ENCODE peak calls at places on chromosomes 6 and 20, in four cellular contexts. U is ovary, L is sigmoid colon, W is lower leg skin. Q is an unnamed sample.

GRCh38 chr20:50521221-50521642 is 11.0 kb downstream of the PTPN1 start:
- DNase-seq in L (no peak), W (no peak), U (no peak), Q (no peak)

GRCh38 chr6:26336355-26337198 is 28.4 kb upstream of the BTN3A2 start:
- DNase-seq in U (no peak), W (no peak), L (no peak), Q (no peak)

GRCh38 chr20:5973172-5973571 is 22.7 kb downstream of the MCM8 start:
- DNase-seq in L (no peak), W (no peak), U (no peak), Q (no peak)

GRCh38 chr6:5063617-5064016 is 21.5 kb upstream of the PPP1R3G start:
- DNase-seq in U (no peak), W (no peak), L (no peak), Q (no peak)

GRCh38 chr6:30789606-30790005 is 45.3 kb upstream of the IER3 start:
- DNase-seq in L (no peak), U (no peak), W (no peak), Q (no peak)

GRCh38 chr6:119129968-119130484 is 51.6 kb upstream of the FAM184A start:
- DNase-seq in L (no peak), U (no peak), W (no peak), Q (no peak)

GRCh38 chr20:38692436-38693411 is 31.6 kb upstream of the SLC32A1 start:
- DNase-seq in U (peak), W (peak), L (no peak), Q (peak)

GRCh38 chr20:45972500-45973183 is 639 bp upstream of the ZNF335 start:
- DNase-seq in U (peak), L (peak), W (no peak), Q (no peak)

GRCh38 chr6:138577151-138577915 is 78.0 kb upstream of the NHSL1 start:
- DNase-seq in U (no peak), L (no peak), W (no peak), Q (no peak)

GRCh38 chr6:39755231-39755630 is 30.0 kb upstream of the KIF6 start:
- DNase-seq in L (no peak), U (no peak), W (no peak), Q (no peak)

GRCh38 chr6:11632795-11633511 is 95.4 kb downstream of the TMEM170B start:
- DNase-seq in L (no peak), U (no peak), W (no peak), Q (no peak)

GRCh38 chr20:59032713-59033059 is 551 bp upstream of the ATP5F1E start:
- DNase-seq in U (no peak), L (no peak), W (no peak), Q (no peak)

GRCh38 chr6:151044465-151045441 is 179.3 kb downstream of the MTHFD1L start:
- DNase-seq in L (peak), U (peak), W (peak), Q (peak)

GRCh38 chr20:59171986-59172385 is 8.4 kb downstream of the ZNF831 start:
- DNase-seq in U (no peak), W (no peak), L (no peak), Q (no peak)

GRCh38 chr20:58584881-58585752 is 66.0 kb upstream of the STX16 start:
- DNase-seq in W (no peak), L (peak), U (no peak), Q (no peak)

GRCh38 chr20:49132995-49133451 is 55.1 kb downstream of the STAU1 start:
- DNase-seq in W (peak), U (peak), L (no peak), Q (no peak)

GRCh38 chr6:36627141-36627540 is 33.0 kb downstream of the SRSF3 start:
- DNase-seq in U (peak), W (no peak), L (peak), Q (peak)

GRCh38 chr6:144286503-144287393 is 1.6 kb downstream of the UTRN start:
- DNase-seq in W (peak), L (peak), U (peak), Q (peak)

GRCh38 chr6:89281779-89282246 is 33.3 kb downstream of the GABRR2 start:
- DNase-seq in L (no peak), U (no peak), W (no peak), Q (peak)

GRCh38 chr6:134199848-134200606 is 117.9 kb downstream of the SGK1 start:
- DNase-seq in U (no peak), L (no peak), W (no peak), Q (no peak)

GRCh38 chr20:64065062-64065972 is 2.3 kb downstream of the TCEA2 start:
- DNase-seq in L (no peak), W (no peak), U (no peak), Q (no peak)

GRCh38 chr20:45695496-45695895 is 6.3 kb upstream of the WFDC13 start:
- DNase-seq in W (no peak), U (no peak), L (no peak), Q (no peak)

GRCh38 chr6:136967874-136968752 is 46.0 kb downstream of the SLC35D3 start:
- DNase-seq in W (peak), U (peak), L (peak), Q (peak)

GRCh38 chr6:34610819-34611477 is 54.8 kb upstream of the SPDEF start:
- DNase-seq in L (no peak), W (no peak), U (no peak), Q (peak)

GRCh38 chr6:140314675-140315074 is 940.2 kb upstream of the CITED2 start:
- DNase-seq in U (no peak), W (no peak), L (no peak), Q (no peak)

DNA sequence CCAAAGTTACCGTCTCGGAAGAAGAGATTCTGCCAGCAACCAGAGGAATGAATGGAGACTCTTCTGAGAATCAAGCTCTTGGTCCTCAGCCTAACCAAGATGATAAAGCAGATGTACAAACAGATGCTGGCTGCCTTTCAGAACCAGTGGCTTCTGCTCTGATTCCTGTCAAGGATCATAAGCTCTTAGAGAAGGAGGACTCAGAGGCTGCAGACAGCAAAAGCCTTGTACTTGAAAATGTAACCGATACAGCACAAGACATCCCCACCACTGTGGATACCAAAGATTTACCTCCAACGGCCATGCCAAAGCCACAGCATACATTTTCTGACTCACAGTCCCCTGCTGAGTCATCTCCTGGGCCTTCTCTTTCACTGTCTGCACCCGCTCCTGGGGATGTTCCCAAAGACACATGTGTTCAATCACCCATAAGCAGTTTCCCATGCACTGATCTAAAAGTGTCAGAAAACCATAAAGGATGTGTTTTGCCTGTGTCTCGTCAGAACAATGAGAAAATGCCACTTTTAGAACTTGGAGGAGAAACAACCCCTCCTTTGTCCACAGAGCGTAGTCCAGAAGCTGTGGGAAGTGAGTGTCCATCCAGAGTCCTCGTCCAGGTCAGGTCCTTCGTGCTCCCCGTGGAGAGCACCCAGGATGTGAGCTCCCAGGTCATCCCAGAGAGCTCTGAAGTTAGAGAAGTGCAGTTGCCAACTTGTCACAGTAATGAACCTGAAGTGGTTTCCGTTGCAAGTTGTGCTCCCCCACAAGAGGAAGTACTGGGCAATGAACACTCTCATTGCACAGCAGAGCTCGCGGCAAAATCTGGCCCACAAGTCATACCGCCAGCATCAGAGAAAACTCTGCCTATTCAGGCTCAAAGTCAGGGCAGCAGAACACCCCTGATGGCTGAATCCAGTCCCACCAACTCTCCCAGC is 109.6 kb downstream of the RTN4IP1 start:
- DNase-seq in L (peak), W (no peak), U (no peak), Q (no peak)
- TF ChIP-seq POLR2A in L (no peak), W (no peak), U (no peak), Q (no peak)

GRCh38 chr6:15522856-15523529 is 139.8 kb downstream of the DTNBP1 start:
- DNase-seq in U (no peak), L (peak), W (no peak), Q (no peak)
- TF ChIP-seq POLR2A in U (no peak), L (no peak), W (no peak), Q (no peak)

GRCh38 chr6:158072083-158072721 is 90.5 kb downstream of the SYNJ2 start:
- DNase-seq in L (peak), W (peak), U (peak), Q (peak)
- TF ChIP-seq POLR2A in L (no peak), W (no peak), U (no peak), Q (no peak)

GRCh38 chr20:37522258-37523011 is 1.4 kb downstream of the NNAT start:
- DNase-seq in U (no peak), W (peak), L (peak), Q (no peak)

GRCh38 chr20:37519508-37520416 is 1.3 kb upstream of the NNAT start:
- DNase-seq in U (no peak), L (peak), W (no peak), Q (no peak)

GRCh38 chr20:37523012-37523391 is 2.0 kb downstream of the NNAT start:
- DNase-seq in L (peak), U (no peak), W (no peak), Q (no peak)

GRCh38 chr20:37520417-37520751 is 666 bp upstream of the NNAT start:
- DNase-seq in L (no peak), W (no peak), U (no peak), Q (no peak)

GRCh38 chr20:37521091-37521771 is at the start of gene NNAT:
- DNase-seq in U (no peak), L (no peak), W (no peak), Q (no peak)
- TF ChIP-seq POLR2A in U (no peak), L (no peak), W (no peak), Q (no peak)

DNA sequence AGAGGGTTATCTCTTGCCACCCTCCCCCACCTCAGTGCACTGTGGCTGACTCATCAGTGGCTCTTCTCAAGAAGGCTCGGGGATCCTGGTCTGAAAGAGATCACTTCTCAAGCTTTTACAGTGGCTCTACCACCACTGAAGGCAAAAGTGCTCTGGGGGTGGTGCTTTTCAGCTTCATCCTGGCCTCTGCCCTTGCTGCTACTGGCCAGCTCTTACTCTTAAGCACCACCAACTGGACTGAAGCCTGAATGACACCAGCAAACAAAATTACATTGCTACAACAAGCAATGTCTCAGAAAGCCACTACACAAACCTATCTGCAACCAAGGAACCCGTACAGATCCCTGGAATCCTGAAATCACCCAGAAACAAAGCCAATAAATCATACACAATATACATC is 402.1 kb downstream of the EPHA7 start:
- DNase-seq in W (no peak), U (no peak), L (no peak), Q (no peak)
- TF ChIP-seq POLR2A in W (no peak), U (no peak), L (no peak), Q (no peak)

DNA sequence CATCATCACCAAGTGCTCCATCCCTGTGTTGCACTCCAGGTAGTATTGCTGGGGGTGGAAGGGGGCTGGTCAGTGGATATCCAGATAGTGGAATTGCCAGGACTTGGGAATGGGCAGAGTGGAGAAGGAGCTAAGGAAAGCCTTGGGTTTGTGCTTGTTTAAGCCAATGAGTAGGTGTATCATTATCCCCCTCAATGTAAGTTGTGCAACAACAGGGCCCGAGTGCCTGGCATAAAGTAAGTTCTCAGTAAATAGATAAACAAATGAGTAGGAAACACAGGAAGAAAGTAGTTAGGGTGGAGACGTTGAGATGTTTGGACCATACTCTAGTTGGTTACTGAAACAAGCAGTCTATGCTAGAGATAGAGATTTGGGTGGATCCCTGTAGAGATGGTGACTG is 9.8 kb downstream of the CCND3 start:
- DNase-seq in L (no peak), U (no peak), W (no peak), Q (no peak)
- TF ChIP-seq POLR2A in L (no peak), U (no peak), W (no peak), Q (no peak)

GRCh38 chr6:122202576-122203137 is 196.8 kb upstream of the HSF2 start:
- DNase-seq in W (no peak), U (no peak), L (no peak), Q (no peak)
- TF ChIP-seq POLR2A in W (no peak), U (no peak), L (no peak), Q (no peak)

Q was measured in adrenal gland.